ENCODE peak calls at places on chromosomes 5 and 9, in nine cellular contexts. X is iris pigment epithelial cell; O is activated naive CD4-positive, alpha-beta T cell treated with anti-CD3 and anti-CD28 coated beads for 36 hours; G is ELR; V is Daoy; K is M059J; H is MCF 10A; Z is SK-N-SH; L is HFFc6. Q is an unnamed sample.

GRCh38 chr5:86232246-86232645 is 385.5 kb upstream of the COX7C start:
- DNase-seq in X (no peak), O (no peak), G (no peak), V (no peak), K (no peak), H (no peak), Z (no peak), L (no peak), Q (no peak)

GRCh38 chr9:9003184-9003583 is 1203.6 kb upstream of the DMAC1 start:
- DNase-seq in X (peak), O (no peak), G (no peak), V (peak), K (no peak), H (peak), Z (peak), L (no peak), Q (no peak)

GRCh38 chr9:34651876-34652602 is at the start of gene IL11RA:
- DNase-seq in X (peak), O (peak), G (peak), V (peak), K (peak), H (peak), Z (no peak), L (peak), Q (peak)

GRCh38 chr5:174119386-174119785 is 73.9 kb downstream of the NSG2 start:
- DNase-seq in X (no peak), O (no peak), G (no peak), V (no peak), K (no peak), H (no peak), Z (no peak), L (no peak), Q (no peak)

GRCh38 chr5:143979044-143979690 is 167.2 kb downstream of the HMHB1 start:
- DNase-seq in X (no peak), O (peak), G (peak), V (peak), K (peak), H (no peak), Z (no peak), L (no peak), Q (peak)

GRCh38 chr5:2281446-2281845 is 398.7 kb upstream of the IRX4 start:
- DNase-seq in X (no peak), O (no peak), G (no peak), V (no peak), K (no peak), H (no peak), Z (no peak), L (no peak), Q (no peak)

GRCh38 chr9:93698140-93698908 is 121.9 kb downstream of the PHF2 start:
- DNase-seq in X (no peak), O (no peak), G (no peak), V (no peak), K (no peak), H (no peak), Z (no peak), L (no peak), Q (no peak)

GRCh38 chr9:89412951-89413350 is 85.0 kb downstream of the SEMA4D start:
- DNase-seq in X (no peak), O (no peak), G (no peak), V (no peak), K (no peak), H (no peak), Z (no peak), L (no peak), Q (no peak)

GRCh38 chr9:99430301-99430700 is 208.2 kb downstream of the SEC61B start:
- DNase-seq in X (peak), O (no peak), G (peak), V (peak), K (peak), H (no peak), Z (no peak), L (peak), Q (no peak)

GRCh38 chr9:104950838-104951237 is 22.9 kb upstream of the ABCA1 start:
- DNase-seq in X (no peak), O (no peak), G (peak), V (no peak), K (no peak), H (no peak), Z (no peak), L (no peak), Q (no peak)

GRCh38 chr5:159179556-159180305 is 29.6 kb downstream of the RNF145 start:
- DNase-seq in X (no peak), O (no peak), G (no peak), V (no peak), K (no peak), H (no peak), Z (no peak), L (no peak), Q (peak)

GRCh38 chr9:129548571-129549135 is 72.2 kb downstream of the C9orf50 start:
- DNase-seq in X (no peak), O (no peak), G (no peak), V (no peak), K (no peak), H (no peak), Z (no peak), L (no peak), Q (no peak)